ENCODE peak calls at places on chromosomes 12 and 14, in five cellular contexts. F is neural crest cell, C is GM20000, J is fibroblast of the aortic adventitia, R is cardiac muscle cell. E is an unnamed sample.

GRCh38 chr14:34023824-34024767 is 73.2 kb upstream of the EGLN3 start:
- DNase-seq in F (no peak), C (no peak), J (no peak), R (no peak), E (no peak)

GRCh38 chr12:91513354-91513753 is 330.7 kb upstream of the DCN start:
- DNase-seq in F (no peak), C (no peak), J (no peak), R (peak; percentile 1), E (no peak)

GRCh38 chr14:100321473-100322137 is 1.5 kb upstream of the SLC25A47 start:
- DNase-seq in F (no peak), C (no peak), J (no peak), R (no peak), E (no peak)

GRCh38 chr14:74642011-74642410 is 30.0 kb upstream of the LTBP2 start:
- DNase-seq in F (no peak), C (no peak), J (peak; percentile 79), R (no peak), E (no peak)

GRCh38 chr12:39873065-39873464 is 232.8 kb downstream of the SLC2A13 start:
- DNase-seq in F (no peak), C (no peak), J (no peak), R (no peak), E (no peak)

GRCh38 chr14:89340200-89340667 is 76.8 kb downstream of the FOXN3 start:
- DNase-seq in F (no peak), C (no peak), J (peak; percentile 52), R (peak; percentile 71), E (no peak)

GRCh38 chr14:69288956-69289705 is 29.2 kb downstream of the GALNT16 start:
- DNase-seq in F (no peak), C (no peak), J (no peak), R (no peak), E (no peak)

GRCh38 chr12:12007001-12007712 is 63.6 kb upstream of the BCL2L14 start:
- DNase-seq in F (no peak), C (peak; percentile 50), J (no peak), R (peak; percentile 51), E (no peak)

GRCh38 chr12:86914716-86915115 is 658.5 kb upstream of the MGAT4C start:
- DNase-seq in F (peak; percentile 3), C (peak; percentile 9), J (peak; percentile 78), R (peak; percentile 80), E (no peak)

GRCh38 chr12:49564241-49565118 is 3.5 kb downstream of the MCRS1 start:
- DNase-seq in F (no peak), C (no peak), J (no peak), R (no peak), E (no peak)

GRCh38 chr12:92927055-92927435 is 2.0 kb downstream of the EEA1 start:
- DNase-seq in F (no peak), C (peak; percentile 48), J (peak; percentile 51), R (peak; percentile 43), E (peak; percentile 22)

GRCh38 chr12:91273542-91273941 is 90.9 kb upstream of the DCN start:
- DNase-seq in F (no peak), C (no peak), J (no peak), R (peak; percentile 16), E (no peak)

GRCh38 chr12:16509411-16509810 is 96.6 kb downstream of the LMO3 start:
- DNase-seq in F (no peak), C (no peak), J (no peak), R (no peak), E (no peak)

GRCh38 chr12:50188280-50188781 is 21.2 kb upstream of the CERS5 start:
- DNase-seq in F (no peak), C (no peak), J (peak; percentile 68), R (peak; percentile 71), E (no peak)

GRCh38 chr12:57090456-57090855 is 1.5 kb downstream of the NAB2 start:
- DNase-seq in F (no peak), C (peak; percentile 4), J (no peak), R (no peak), E (no peak)

GRCh38 chr12:127774828-127775227 is 492.1 kb upstream of the TMEM132C start:
- DNase-seq in F (no peak), C (no peak), J (peak; percentile 32), R (no peak), E (no peak)

GRCh38 chr14:100278702-100279101 is 27.5 kb downstream of the SLC25A29 start:
- DNase-seq in F (no peak), C (peak; percentile 42), J (peak; percentile 60), R (peak; percentile 76), E (no peak)

GRCh38 chr12:132429932-132430643 is 59.9 kb upstream of the FBRSL1 start:
- DNase-seq in F (no peak), C (peak; percentile 85), J (no peak), R (no peak), E (peak; percentile 47)

DNA sequence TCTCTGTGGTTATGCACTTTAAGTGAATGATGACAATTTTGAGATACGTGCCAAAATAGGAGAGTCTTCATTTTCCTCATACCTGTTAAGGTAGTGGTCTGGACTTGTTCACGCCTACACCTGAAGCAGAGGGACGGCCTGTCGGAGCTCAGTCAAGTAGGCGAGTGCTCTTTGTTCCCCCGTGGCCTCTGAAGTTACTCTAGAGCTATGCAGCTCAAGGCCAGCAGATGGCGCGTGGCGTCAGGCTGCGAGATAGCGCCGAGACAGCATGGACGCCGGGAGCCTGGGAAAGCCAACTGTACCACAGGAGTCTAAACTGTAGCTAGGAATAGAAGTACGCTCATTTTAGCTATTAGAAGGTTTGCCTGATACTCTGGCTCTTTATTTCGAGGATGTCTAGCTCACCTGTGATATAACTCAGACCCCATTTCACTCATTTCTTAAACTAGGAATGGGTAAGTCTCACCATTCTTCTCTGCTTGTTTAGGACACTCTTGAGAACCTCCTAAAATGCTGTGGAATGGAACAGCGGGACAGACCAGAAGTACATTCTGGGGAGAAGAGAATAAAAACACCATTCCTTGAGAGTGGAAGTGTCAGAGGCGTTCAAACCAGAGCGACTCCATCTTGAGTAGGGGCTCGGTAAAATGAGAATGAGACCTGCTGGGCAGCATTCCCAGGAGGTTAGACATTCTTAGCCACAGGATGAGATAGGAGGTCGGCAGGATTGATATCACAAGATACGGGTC is 267.4 kb upstream of the HMGA2 start:
- DNase-seq in F (peak; percentile 75), C (peak; percentile 80), J (peak; percentile 84), R (peak; percentile 89), E (peak; percentile 52)
- TF ChIP-seq CTCF in F (peak; percentile 96), C (peak; percentile 73), J (peak; percentile 95), R (peak; percentile 89), E (peak; percentile 77)

DNA sequence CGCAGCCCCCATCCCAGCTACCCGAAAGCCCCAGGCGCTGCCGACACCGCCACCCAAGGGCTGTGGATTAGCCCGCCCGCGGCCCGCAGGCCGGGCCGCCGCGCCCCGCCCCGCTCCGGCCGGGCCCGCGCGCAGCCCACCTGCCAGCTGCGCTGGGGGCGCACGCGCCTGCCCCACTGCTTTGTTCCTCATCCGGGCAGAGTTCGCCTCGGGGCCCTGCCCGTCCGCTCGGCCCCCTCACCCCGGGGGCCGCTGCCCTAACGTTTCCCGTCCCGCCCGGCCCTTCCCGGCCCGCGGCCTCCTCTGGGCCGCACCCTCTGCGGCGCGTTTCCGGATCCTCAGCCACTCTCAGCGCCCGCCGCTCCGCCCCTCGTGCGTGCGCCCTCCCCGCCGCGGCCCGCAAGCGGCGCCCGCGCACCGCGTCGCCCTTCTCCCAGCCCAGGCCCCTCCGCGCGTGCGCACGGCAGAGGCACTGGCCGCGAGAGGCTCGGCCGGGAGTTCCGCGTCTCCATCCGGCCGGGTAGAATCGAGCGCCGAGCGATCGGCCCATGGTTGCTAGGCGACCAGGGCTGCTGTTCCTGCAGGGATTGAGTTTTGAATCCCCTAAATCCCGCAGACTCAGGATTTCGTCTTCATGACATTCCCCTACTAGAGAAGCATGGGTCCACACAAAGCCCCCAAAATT is at the start of gene PRDM4:
- DNase-seq in F (peak; percentile 87), C (peak; percentile 99), J (peak; percentile 92), R (peak; percentile 97), E (peak; percentile 92)
- TF ChIP-seq CTCF in F (peak; percentile 56), C (peak; percentile 87), J (no peak), R (no peak), E (no peak)

GRCh38 chr14:37985826-37986470 is 221.8 kb upstream of the SSTR1 start:
- DNase-seq in F (peak; percentile 31), C (peak; percentile 4), J (peak; percentile 28), R (peak; percentile 69), E (peak; percentile 30)
- TF ChIP-seq CTCF in F (peak; percentile 82), C (peak; percentile 29), J (peak; percentile 47), R (peak; percentile 78), E (peak; percentile 97)

DNA sequence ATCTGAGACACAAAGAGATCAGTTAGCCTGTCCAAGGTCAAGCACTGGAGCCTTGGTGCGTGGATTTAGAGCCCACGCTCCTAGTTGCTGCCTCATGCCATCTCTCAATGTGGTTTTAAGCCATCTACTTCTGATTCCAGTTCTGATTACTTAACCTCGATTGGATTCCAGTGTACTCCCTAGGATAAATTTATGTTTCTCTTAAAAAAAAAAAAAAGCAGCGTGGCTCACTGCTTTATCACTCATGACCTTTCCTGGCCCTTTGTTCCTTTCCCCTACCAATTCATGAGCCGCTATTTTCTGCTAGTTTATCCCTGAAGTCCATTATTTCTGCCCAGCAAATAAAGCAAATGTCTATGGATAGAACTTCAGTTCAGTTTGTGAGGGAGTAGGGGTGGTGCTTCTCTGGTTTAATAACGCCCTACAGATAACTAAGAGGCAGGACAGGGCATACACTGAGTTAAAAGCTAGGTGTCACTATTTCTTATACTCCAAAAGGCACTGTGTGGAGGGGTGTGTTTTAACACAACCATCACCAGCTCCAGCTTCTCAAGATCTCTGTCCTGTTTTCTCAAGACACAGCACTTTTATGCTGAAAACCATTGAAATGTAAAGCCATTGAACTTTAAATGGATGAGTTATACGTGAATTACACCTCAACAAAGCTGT is 9.8 kb upstream of the PARP11 start:
- DNase-seq in F (no peak), C (peak; percentile 35), J (peak; percentile 22), R (peak; percentile 32), E (no peak)
- TF ChIP-seq CTCF in F (peak; percentile 58), C (no peak), J (peak; percentile 35), R (peak; percentile 40), E (no peak)

GRCh38 chr14:95198320-95198719 is 41.0 kb upstream of the DICER1 start:
- DNase-seq in F (no peak), C (no peak), J (no peak), R (no peak), E (no peak)

GRCh38 chr14:95196826-95197497 is 39.6 kb upstream of the DICER1 start:
- DNase-seq in F (no peak), C (no peak), J (no peak), R (no peak), E (no peak)

GRCh38 chr14:95197498-95198010 is 40.2 kb upstream of the DICER1 start:
- DNase-seq in F (no peak), C (no peak), J (no peak), R (no peak), E (no peak)

GRCh38 chr14:95195031-95195430 is 37.7 kb upstream of the DICER1 start:
- DNase-seq in F (no peak), C (no peak), J (no peak), R (no peak), E (no peak)

DNA sequence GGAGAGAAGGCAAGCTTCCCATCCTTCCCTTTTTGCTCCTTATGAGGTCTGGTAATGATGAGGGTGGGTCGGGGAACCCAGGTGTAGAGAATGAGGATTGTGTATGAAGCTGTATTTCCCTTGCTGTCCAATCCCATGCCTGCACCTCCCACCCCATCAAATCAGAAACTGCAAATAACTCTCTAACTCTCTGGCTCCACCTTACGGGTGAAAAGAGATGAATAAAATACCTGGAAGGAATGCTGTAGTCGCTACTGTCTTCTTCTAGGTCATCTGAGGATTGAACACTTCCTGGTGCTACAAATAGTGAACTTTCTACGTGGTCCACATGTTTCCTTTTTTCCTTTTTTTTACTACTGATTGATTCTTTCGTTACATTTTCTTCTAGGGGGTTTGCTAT is 38.9 kb upstream of the DICER1 start:
- DNase-seq in F (no peak), C (peak; percentile 61), J (peak; percentile 17), R (no peak), E (no peak)
- TF ChIP-seq CTCF in F (peak; percentile 40), C (peak; percentile 26), J (peak; percentile 27), R (no peak), E (no peak)

E was measured in natural killer cell.